ENCODE peak calls at places on chromosomes 12 and 14, in ten cellular contexts. H, D, F, W, C, A, G, I, E and P are unnamed samples.
A peak's percentile ranks its signal among the peaks of the same experiment; 100 is the strongest.

GRCh38 chr12:109870648-109871047 is 9.7 kb downstream of the GLTP start:
- DNase-seq in G (peak; percentile 41), W (no peak), E (no peak), D (no peak), A (no peak), F (no peak), H (no peak), C (no peak), I (no peak), P (no peak)

GRCh38 chr14:73239463-73240241 is 2.3 kb downstream of the PAPLN start:
- DNase-seq in F (no peak), E (no peak), W (no peak), G (peak; percentile 78), A (no peak), C (peak; percentile 14), H (no peak), I (peak; percentile 72), D (no peak), P (peak; percentile 42)

GRCh38 chr12:15687583-15687982 is 101.6 kb downstream of the EPS8 start:
- DNase-seq in A (no peak), C (no peak), H (no peak), F (no peak), G (no peak), D (no peak), I (no peak), E (no peak), W (no peak), P (no peak)

GRCh38 chr14:105228562-105228961 is 19.8 kb upstream of the BTBD6 start:
- DNase-seq in W (no peak), E (no peak), G (no peak), I (no peak), F (no peak), C (no peak), H (no peak), A (no peak), D (no peak), P (no peak)

GRCh38 chr12:67068773-67069450 is 200.2 kb upstream of the CAND1 start:
- DNase-seq in F (peak; percentile 8), D (peak; percentile 14), I (peak; percentile 32), H (no peak), C (peak; percentile 18), A (no peak), W (no peak), G (peak; percentile 43), E (no peak), P (peak; percentile 8)

GRCh38 chr12:66804555-66804954 is 125.7 kb upstream of the GRIP1 start:
- DNase-seq in D (no peak), H (no peak), W (no peak), E (no peak), F (no peak), G (no peak), A (no peak), I (no peak), C (no peak), P (no peak)

GRCh38 chr14:20440882-20441281 is 4.9 kb upstream of the KLHL33 start:
- DNase-seq in W (no peak), I (no peak), D (no peak), E (no peak), G (no peak), F (peak; percentile 24), H (no peak), A (no peak), C (no peak), P (no peak)

GRCh38 chr12:121767525-121768016 is 25.9 kb downstream of the RHOF start:
- DNase-seq in F (no peak), A (no peak), W (peak; percentile 60), H (peak; percentile 54), C (no peak), G (peak; percentile 81), D (no peak), E (peak; percentile 79), I (peak; percentile 82), P (peak; percentile 43)

GRCh38 chr12:104177663-104178501 is 37.7 kb upstream of the TXNRD1 start:
- DNase-seq in I (peak; percentile 100), A (no peak), F (no peak), W (peak; percentile 96), H (no peak), C (no peak), G (peak; percentile 95), D (no peak), E (peak; percentile 92), P (no peak)

GRCh38 chr12:19654630-19655384 is 215.5 kb downstream of the AEBP2 start:
- DNase-seq in D (no peak), W (peak; percentile 10), H (no peak), C (no peak), F (no peak), E (no peak), G (peak; percentile 5), A (no peak), I (peak; percentile 19), P (no peak)

GRCh38 chr14:51298895-51299294 is 58.8 kb downstream of the TMX1 start:
- DNase-seq in A (no peak), E (no peak), W (no peak), C (no peak), F (no peak), G (no peak), H (no peak), D (no peak), I (no peak), P (no peak)

GRCh38 chr14:103311171-103311997 is 22.7 kb upstream of the EIF5 start:
- DNase-seq in G (no peak), E (no peak), A (no peak), C (no peak), I (no peak), W (no peak), F (no peak), D (no peak), H (no peak), P (no peak)

GRCh38 chr12:6843118-6843902 is 2.6 kb downstream of the GNB3 start:
- DNase-seq in H (no peak), E (no peak), I (no peak), W (no peak), G (no peak), C (no peak), D (no peak), F (no peak), A (no peak), P (no peak)

GRCh38 chr12:77116277-77116676 is 50.9 kb upstream of the E2F7 start:
- DNase-seq in G (peak; percentile 46), C (no peak), I (peak; percentile 22), E (no peak), A (no peak), D (no peak), H (no peak), W (no peak), F (no peak), P (no peak)

GRCh38 chr14:37406095-37406494 is 189.0 kb downstream of the FOXA1 start:
- DNase-seq in W (no peak), C (no peak), F (no peak), D (no peak), E (no peak), I (no peak), G (no peak), H (no peak), A (no peak), P (no peak)

GRCh38 chr12:58575281-58575680 is 345.0 kb downstream of the LRIG3 start:
- DNase-seq in A (no peak), I (peak; percentile 65), F (no peak), C (no peak), G (peak; percentile 55), E (no peak), W (peak; percentile 48), D (no peak), H (no peak), P (no peak)

GRCh38 chr12:18926188-18926587 is 188.3 kb downstream of the CAPZA3 start:
- DNase-seq in C (no peak), F (no peak), E (no peak), H (no peak), D (no peak), A (no peak), I (no peak), W (no peak), G (no peak), P (no peak)

GRCh38 chr14:72810201-72810600 is 83.7 kb downstream of the DPF3 start:
- DNase-seq in F (peak; percentile 35), G (no peak), H (no peak), W (no peak), D (peak; percentile 5), I (no peak), C (no peak), E (no peak), A (no peak), P (no peak)

GRCh38 chr12:103848132-103848531 is 7.1 kb upstream of the NT5DC3 start:
- DNase-seq in D (no peak), E (no peak), A (no peak), F (no peak), I (no peak), H (no peak), C (no peak), W (no peak), G (no peak), P (no peak)

GRCh38 chr12:130685850-130686249 is 30.2 kb downstream of the RIMBP2 start:
- DNase-seq in H (no peak), D (no peak), I (no peak), A (no peak), G (no peak), E (no peak), C (no peak), F (no peak), W (no peak), P (no peak)

GRCh38 chr12:105393586-105393985 is 63.1 kb downstream of the C12orf75 start:
- DNase-seq in I (peak; percentile 54), C (no peak), G (peak; percentile 36), A (no peak), E (no peak), D (no peak), W (no peak), F (no peak), H (no peak), P (no peak)

GRCh38 chr14:49546766-49547165 is 39.4 kb downstream of the RPS29 start:
- DNase-seq in H (no peak), C (no peak), W (no peak), I (no peak), A (no peak), E (no peak), G (peak; percentile 16), D (no peak), F (no peak), P (no peak)

GRCh38 chr12:110857528-110857927 is 10.7 kb downstream of the CCDC63 start:
- DNase-seq in G (no peak), F (no peak), I (no peak), D (no peak), H (no peak), C (no peak), E (no peak), W (no peak), A (no peak), P (no peak)

GRCh38 chr14:98633380-98633779 is 638.6 kb downstream of the BCL11B start:
- DNase-seq in E (no peak), W (no peak), H (peak; percentile 76), D (no peak), A (no peak), I (no peak), G (peak; percentile 1), C (no peak), F (no peak), P (peak; percentile 87)

GRCh38 chr12:96233168-96233567 is 39.0 kb downstream of the ELK3 start:
- DNase-seq in D (no peak), I (peak; percentile 69), H (no peak), G (no peak), C (no peak), A (no peak), E (peak; percentile 74), W (no peak), F (no peak), P (no peak)

GRCh38 chr12:42483534-42483857 is 106.0 kb downstream of the PRICKLE1 start:
- DNase-seq in W (no peak), D (no peak), H (no peak), A (no peak), G (no peak), F (no peak), E (peak; percentile 72), C (peak; percentile 69), I (no peak), P (no peak)

GRCh38 chr12:66693901-66694513 is 15.1 kb upstream of the GRIP1 start:
- DNase-seq in E (no peak), C (no peak), A (peak; percentile 57), W (peak; percentile 32), F (peak; percentile 11), I (peak; percentile 77), D (no peak), H (no peak), G (peak; percentile 76), P (no peak)

GRCh38 chr12:45304514-45305178 is 88.8 kb downstream of the ANO6 start:
- DNase-seq in E (peak; percentile 70), D (no peak), I (peak; percentile 35), G (no peak), W (no peak), A (no peak), C (no peak), F (no peak), H (no peak), P (no peak)